ENCODE peak calls at places on chromosomes 2 and 18, in six cellular contexts. O is breast epithelium; J is astrocyte of the spinal cord; U is choroid plexus epithelial cell; S is upper lobe of right lung; R is CD4-positive, alpha-beta memory T cell. Q is an unnamed sample.

GRCh38 chr2:128214866-128215460 is 103.7 kb downstream of the HS6ST1 start:
- DNase-seq in U (no peak), R (no peak), J (no peak), S (peak), O (no peak), Q (no peak)

GRCh38 chr2:99442837-99443236 is 47.0 kb downstream of the REV1 start:
- DNase-seq in O (no peak), U (peak), R (no peak), S (no peak), J (no peak), Q (no peak)

GRCh38 chr2:225120175-225120574 is 77.9 kb upstream of the DOCK10 start:
- DNase-seq in O (no peak), R (no peak), J (peak), U (no peak), S (no peak), Q (no peak)

GRCh38 chr2:4979127-4979526 is 713.1 kb upstream of the SOX11 start:
- DNase-seq in J (no peak), R (no peak), U (no peak), O (no peak), S (no peak), Q (no peak)

GRCh38 chr18:77422974-77423373 is 173.3 kb downstream of the GALR1 start:
- DNase-seq in R (no peak), S (no peak), O (no peak), J (no peak), U (peak), Q (no peak)

GRCh38 chr2:12488365-12488972 is 228.3 kb upstream of the TRIB2 start:
- DNase-seq in R (peak), S (no peak), U (no peak), J (no peak), O (no peak), Q (no peak)

GRCh38 chr2:227864161-227864756 is 7.2 kb upstream of the DAW1 start:
- DNase-seq in U (peak), O (no peak), S (no peak), R (no peak), J (peak), Q (peak)

GRCh38 chr18:28040720-28041119 is 136.2 kb downstream of the CDH2 start:
- DNase-seq in J (no peak), S (no peak), U (no peak), R (no peak), O (no peak), Q (no peak)

GRCh38 chr2:60794271-60794863 is 38.3 kb downstream of the PAPOLG start:
- DNase-seq in R (peak), U (peak), O (no peak), J (peak), S (no peak), Q (no peak)

GRCh38 chr18:74906189-74906588 is 302.8 kb downstream of the PTGR3 start:
- DNase-seq in R (no peak), U (peak), S (no peak), O (no peak), J (peak), Q (peak)

GRCh38 chr2:226273440-226273839 is 526.2 kb downstream of the IRS1 start:
- DNase-seq in R (no peak), J (no peak), U (no peak), O (no peak), S (no peak), Q (no peak)

GRCh38 chr2:66775730-66776422 is 341.0 kb downstream of the MEIS1 start:
- DNase-seq in U (no peak), R (no peak), O (no peak), S (no peak), J (no peak), Q (no peak)

GRCh38 chr2:206764673-206765241 is 371 bp downstream of the MDH1B start:
- DNase-seq in J (no peak), R (no peak), O (no peak), S (no peak), U (no peak), Q (no peak)

GRCh38 chr2:121530210-121530562 is 494 bp upstream of the RNU4ATAC start:
- DNase-seq in J (peak), O (peak), S (peak), R (no peak), U (peak), Q (peak)

GRCh38 chr18:46720092-46720491 is 36.8 kb downstream of the ST8SIA5 start:
- DNase-seq in R (no peak), U (no peak), J (no peak), S (no peak), O (no peak), Q (no peak)

GRCh38 chr18:64747803-64748202 is 598.9 kb upstream of the LINC00305 start:
- DNase-seq in O (no peak), R (no peak), S (no peak), J (no peak), U (no peak), Q (no peak)

GRCh38 chr18:74963820-74964446 is 245.0 kb downstream of the PTGR3 start:
- DNase-seq in U (peak), O (no peak), R (no peak), J (peak), S (no peak), Q (peak)

GRCh38 chr2:218518876-218519275 is 49.3 kb downstream of the USP37 start:
- DNase-seq in J (no peak), U (no peak), O (no peak), S (no peak), R (no peak), Q (no peak)

GRCh38 chr2:39874236-39874635 is 95.2 kb upstream of the THUMPD2 start:
- DNase-seq in S (no peak), J (no peak), O (no peak), R (no peak), U (no peak), Q (peak)

GRCh38 chr2:119431976-119432881 is 575 bp downstream of the TMEM37 start:
- DNase-seq in U (peak), S (peak), R (no peak), J (peak), O (no peak), Q (no peak)

GRCh38 chr2:119430023-119430498 is 1.6 kb upstream of the TMEM37 start:
- DNase-seq in S (no peak), U (no peak), J (no peak), O (no peak), R (no peak), Q (no peak)

GRCh38 chr2:119432882-119433522 is 1.3 kb downstream of the TMEM37 start:
- DNase-seq in R (no peak), J (no peak), S (no peak), O (no peak), U (no peak), Q (no peak)

GRCh38 chr2:119429225-119430000 is 2.2 kb upstream of the TMEM37 start:
- DNase-seq in J (peak), S (no peak), U (peak), O (no peak), R (no peak), Q (no peak)

DNA sequence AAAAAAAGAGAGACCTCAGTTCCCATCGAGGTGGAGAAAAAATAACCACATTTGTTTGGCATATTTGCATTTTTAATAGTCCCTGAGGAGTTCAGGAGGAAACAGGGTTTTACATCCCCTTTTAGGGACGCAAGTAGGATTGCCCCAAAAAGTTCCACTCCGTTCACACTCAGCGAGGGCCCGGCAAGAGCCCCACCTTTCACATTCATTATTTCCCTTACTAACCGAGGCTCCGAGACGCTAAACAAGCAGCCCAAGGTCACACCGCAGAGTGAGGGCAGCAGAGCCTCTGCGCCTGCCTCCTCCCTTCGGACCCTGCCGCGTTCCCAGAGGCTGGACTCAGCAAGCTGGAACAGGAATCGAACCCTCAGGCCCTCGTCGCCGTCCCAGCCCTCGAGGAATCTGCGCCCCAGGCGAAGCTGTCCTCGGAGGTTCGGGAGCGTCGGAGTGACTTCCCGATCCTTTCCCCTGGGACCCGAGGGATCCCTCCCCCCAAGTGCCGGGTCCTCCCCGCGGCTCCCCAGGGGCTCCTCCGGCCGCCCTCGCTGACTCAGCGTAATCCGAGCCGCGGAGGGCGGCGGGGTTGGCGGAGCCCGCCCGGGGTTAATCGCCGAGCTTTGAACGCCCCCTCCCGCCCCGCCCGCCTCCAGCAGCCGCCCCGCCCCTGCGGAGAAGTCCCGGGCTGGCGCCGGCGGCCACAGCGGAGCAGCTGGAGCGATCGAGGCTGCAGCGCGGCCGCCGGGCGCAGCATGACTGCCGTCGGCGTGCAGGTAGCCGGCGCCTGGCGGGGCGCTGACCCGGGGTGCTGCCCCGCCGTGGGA is at the start of gene TMEM37:
- DNase-seq in O (no peak), S (peak), R (no peak), U (peak), J (peak), Q (peak)
- H3K4me3 ChIP-seq in O (peak), S (peak), R (no peak), U (peak), J (peak), Q (peak)

GRCh38 chr2:127053731-127054603 is 53.0 kb downstream of the BIN1 start:
- DNase-seq in J (no peak), U (peak), R (no peak), S (peak), O (no peak), Q (no peak)
- H3K4me3 ChIP-seq in J (no peak), U (no peak), R (no peak), S (no peak), O (no peak), Q (no peak)

DNA sequence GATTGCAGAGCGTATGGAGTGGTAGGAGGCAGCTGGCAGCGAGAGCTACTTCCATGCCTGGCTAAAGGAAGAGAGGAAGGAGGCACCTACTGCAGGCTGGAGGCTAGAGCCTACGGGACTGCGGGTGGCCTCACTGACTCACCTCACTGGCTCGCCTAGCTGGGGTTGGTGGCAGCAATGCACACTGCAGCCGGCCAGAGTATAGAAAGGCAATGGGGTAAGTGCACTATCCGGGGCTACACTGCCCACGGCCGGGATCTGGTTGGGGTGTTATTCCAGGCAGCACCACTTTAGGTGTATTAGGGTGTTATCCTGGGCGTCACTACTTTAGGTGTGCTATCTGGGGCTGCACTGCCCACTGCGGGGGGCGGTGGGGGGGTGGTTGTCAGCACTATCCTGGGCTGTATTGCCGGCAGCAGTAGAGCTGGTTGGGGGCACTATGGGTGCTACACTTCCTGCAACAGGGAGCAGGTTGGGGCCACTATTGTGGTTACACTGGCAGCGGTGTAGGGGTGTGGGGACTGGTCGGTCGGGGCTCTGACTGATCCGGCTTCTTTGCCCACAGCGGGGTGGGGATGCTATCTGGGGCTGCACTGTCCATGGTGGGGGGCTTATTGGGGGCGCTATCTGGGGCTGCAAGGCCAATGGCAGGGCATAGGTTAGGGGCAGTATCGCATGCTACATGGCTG is 33.3 kb upstream of the ANKRD62 start:
- DNase-seq in U (no peak), R (no peak), S (no peak), O (no peak), J (no peak), Q (no peak)
- H3K4me3 ChIP-seq in U (no peak), R (no peak), S (no peak), O (no peak), J (no peak), Q (no peak)

GRCh38 chr2:176176233-176176632 is 12.2 kb upstream of the HOXD1 start:
- DNase-seq in S (no peak), R (no peak), J (no peak), U (no peak), O (no peak), Q (no peak)

GRCh38 chr2:176177580-176178270 is 10.7 kb upstream of the HOXD1 start:
- DNase-seq in O (no peak), R (no peak), S (no peak), U (no peak), J (no peak), Q (no peak)

GRCh38 chr2:176178271-176178806 is 10.1 kb upstream of the HOXD1 start:
- DNase-seq in J (peak), S (no peak), U (no peak), R (no peak), O (no peak), Q (no peak)

GRCh38 chr2:176181551-176181950 is 6.9 kb upstream of the HOXD1 start:
- DNase-seq in U (no peak), R (no peak), O (no peak), J (no peak), S (no peak), Q (no peak)

GRCh38 chr2:176178807-176179271 is 9.6 kb upstream of the HOXD1 start:
- DNase-seq in R (no peak), S (no peak), O (no peak), J (no peak), U (no peak), Q (no peak)
- H3K4me3 ChIP-seq in R (no peak), S (peak), O (peak), J (no peak), U (no peak), Q (peak)

GRCh38 chr2:174753038-174753633 is 11.1 kb downstream of the CHRNA1 start:
- DNase-seq in U (no peak), S (no peak), J (no peak), O (no peak), R (peak), Q (no peak)
- H3K4me3 ChIP-seq in U (no peak), S (no peak), J (no peak), O (no peak), R (no peak), Q (no peak)

DNA sequence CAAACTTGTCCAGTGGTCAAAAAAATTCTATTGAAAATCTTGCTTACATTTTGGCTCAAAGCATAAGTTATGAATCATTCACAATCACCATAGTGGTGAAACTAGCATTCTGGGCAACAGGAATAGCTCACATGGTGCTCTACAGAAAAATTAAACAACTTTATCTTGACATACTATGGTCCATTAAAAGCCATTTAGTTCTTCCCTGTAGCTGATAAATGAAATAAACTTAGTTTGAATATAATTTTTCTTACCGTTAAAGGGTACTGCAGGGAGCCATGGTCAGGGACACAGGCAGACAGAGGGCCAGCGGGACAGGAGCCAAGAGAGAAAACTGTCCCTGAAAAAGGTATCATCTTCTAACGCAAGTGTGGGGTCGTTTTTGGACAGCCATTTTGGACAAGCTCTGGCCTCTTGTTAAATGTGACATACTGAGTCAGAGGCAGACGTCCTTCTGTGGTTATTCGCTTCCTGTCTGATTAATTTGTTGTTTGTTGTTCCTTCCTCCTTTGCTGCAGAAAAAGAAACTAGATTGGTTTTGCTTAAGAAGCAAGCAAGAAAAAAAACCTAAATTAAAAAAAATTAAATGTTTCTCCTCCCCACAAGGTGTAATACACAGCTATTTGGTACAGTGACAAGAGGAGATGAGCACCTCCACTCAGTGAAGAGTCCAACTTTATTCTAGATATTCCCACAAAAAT is at the start of gene WIPF1:
- DNase-seq in U (peak), J (peak), R (peak), S (no peak), O (no peak), Q (no peak)
- H3K4me3 ChIP-seq in U (no peak), J (no peak), R (peak), S (peak), O (peak), Q (no peak)